ENCODE peak calls at places on chromosomes 13 and 19, in five cellular contexts. One of them, this sample, is unnamed.

GRCh38 chr13:62643007-62643483 is 1227.4 kb upstream of the PCDH20 start:
- DNase-seq in adrenal gland: no peak
- DNase-seq in GM06990: no peak
- DNase-seq in fibroblast of mammary gland: peak
- DNase-seq in heart right ventricle: no peak
- DNase-seq in this sample: no peak

GRCh38 chr13:27825153-27825552 is 32.9 kb downstream of the GSX1 start:
- DNase-seq in adrenal gland: no peak
- DNase-seq in GM06990: no peak
- DNase-seq in fibroblast of mammary gland: no peak
- DNase-seq in heart right ventricle: no peak
- DNase-seq in this sample: no peak

GRCh38 chr13:34129422-34129821 is 311.5 kb downstream of the RFC3 start:
- DNase-seq in adrenal gland: no peak
- DNase-seq in GM06990: no peak
- DNase-seq in fibroblast of mammary gland: no peak
- DNase-seq in heart right ventricle: no peak
- DNase-seq in this sample: no peak

GRCh38 chr13:99930925-99931324 is 40.6 kb downstream of the ZIC5 start:
- DNase-seq in adrenal gland: no peak
- DNase-seq in GM06990: no peak
- DNase-seq in fibroblast of mammary gland: no peak
- DNase-seq in heart right ventricle: no peak
- DNase-seq in this sample: no peak

GRCh38 chr19:18768997-18769891 is 21.9 kb downstream of the COMP start:
- DNase-seq in adrenal gland: peak
- DNase-seq in GM06990: no peak
- DNase-seq in fibroblast of mammary gland: no peak
- DNase-seq in heart right ventricle: no peak
- DNase-seq in this sample: no peak

GRCh38 chr13:93547886-93548285 is 321.3 kb downstream of the GPC6 start:
- DNase-seq in adrenal gland: no peak
- DNase-seq in GM06990: no peak
- DNase-seq in fibroblast of mammary gland: peak
- DNase-seq in heart right ventricle: no peak
- DNase-seq in this sample: no peak

GRCh38 chr19:6589711-6590457 is 1.1 kb downstream of the CD70 start:
- DNase-seq in adrenal gland: no peak
- DNase-seq in GM06990: no peak
- DNase-seq in fibroblast of mammary gland: no peak
- DNase-seq in heart right ventricle: no peak
- DNase-seq in this sample: no peak

GRCh38 chr19:15556634-15557181 is 48.4 kb downstream of the CYP4F22 start:
- DNase-seq in adrenal gland: no peak
- DNase-seq in GM06990: no peak
- DNase-seq in fibroblast of mammary gland: no peak
- DNase-seq in heart right ventricle: no peak
- DNase-seq in this sample: no peak

GRCh38 chr19:4016486-4016885 is 8.9 kb downstream of the PIAS4 start:
- DNase-seq in adrenal gland: no peak
- DNase-seq in GM06990: no peak
- DNase-seq in fibroblast of mammary gland: no peak
- DNase-seq in heart right ventricle: no peak
- DNase-seq in this sample: no peak

GRCh38 chr13:28438598-28439334 is 56.2 kb downstream of the FLT1 start:
- DNase-seq in adrenal gland: no peak
- DNase-seq in GM06990: no peak
- DNase-seq in fibroblast of mammary gland: no peak
- DNase-seq in heart right ventricle: no peak
- DNase-seq in this sample: no peak

GRCh38 chr19:9847087-9847671 is 12.1 kb downstream of the PIN1 start:
- DNase-seq in adrenal gland: peak
- DNase-seq in GM06990: no peak
- DNase-seq in fibroblast of mammary gland: peak
- DNase-seq in heart right ventricle: no peak
- DNase-seq in this sample: no peak

GRCh38 chr19:49809155-49809986 is 3.7 kb downstream of the FUZ start:
- DNase-seq in adrenal gland: peak
- DNase-seq in GM06990: no peak
- DNase-seq in fibroblast of mammary gland: no peak
- DNase-seq in heart right ventricle: peak
- DNase-seq in this sample: peak

GRCh38 chr19:10544242-10544752 is 593 bp downstream of the ATG4D start:
- DNase-seq in adrenal gland: peak
- DNase-seq in GM06990: no peak
- DNase-seq in fibroblast of mammary gland: no peak
- DNase-seq in heart right ventricle: peak
- DNase-seq in this sample: peak

GRCh38 chr13:107585466-107585865 is 629.9 kb downstream of the LIG4 start:
- DNase-seq in adrenal gland: no peak
- DNase-seq in GM06990: no peak
- DNase-seq in fibroblast of mammary gland: no peak
- DNase-seq in heart right ventricle: no peak
- DNase-seq in this sample: no peak

GRCh38 chr19:48646192-48646911 is 365 bp upstream of the CA11 start:
- DNase-seq in adrenal gland: peak
- DNase-seq in GM06990: peak
- DNase-seq in fibroblast of mammary gland: peak
- DNase-seq in heart right ventricle: peak
- DNase-seq in this sample: peak

GRCh38 chr19:55283548-55284393 is at the start of gene BRSK1:
- DNase-seq in adrenal gland: peak
- DNase-seq in GM06990: no peak
- DNase-seq in fibroblast of mammary gland: peak
- DNase-seq in heart right ventricle: peak
- DNase-seq in this sample: peak

GRCh38 chr13:26498524-26499208 is 58.8 kb upstream of the WASF3 start:
- DNase-seq in adrenal gland: no peak
- DNase-seq in GM06990: no peak
- DNase-seq in fibroblast of mammary gland: peak
- DNase-seq in heart right ventricle: no peak
- DNase-seq in this sample: no peak

GRCh38 chr13:20303636-20304035 is 71.5 kb upstream of the GJB6 start:
- DNase-seq in adrenal gland: no peak
- DNase-seq in GM06990: no peak
- DNase-seq in fibroblast of mammary gland: no peak
- DNase-seq in heart right ventricle: no peak
- DNase-seq in this sample: no peak

GRCh38 chr13:96816874-96817273 is 177.4 kb downstream of the OXGR1 start:
- DNase-seq in adrenal gland: no peak
- DNase-seq in GM06990: no peak
- DNase-seq in fibroblast of mammary gland: no peak
- DNase-seq in heart right ventricle: no peak
- DNase-seq in this sample: no peak

GRCh38 chr13:110233181-110233641 is 73.7 kb downstream of the COL4A1 start:
- DNase-seq in adrenal gland: no peak
- DNase-seq in GM06990: no peak
- DNase-seq in fibroblast of mammary gland: peak
- DNase-seq in heart right ventricle: peak
- DNase-seq in this sample: no peak

GRCh38 chr19:12669272-12670158 is 2.9 kb downstream of the WDR83 start:
- DNase-seq in adrenal gland: peak
- DNase-seq in GM06990: peak
- DNase-seq in fibroblast of mammary gland: peak
- DNase-seq in heart right ventricle: peak
- DNase-seq in this sample: peak

GRCh38 chr13:101467415-101467814 is 14.9 kb downstream of the ITGBL1 start:
- DNase-seq in adrenal gland: no peak
- DNase-seq in GM06990: no peak
- DNase-seq in fibroblast of mammary gland: no peak
- DNase-seq in heart right ventricle: no peak
- DNase-seq in this sample: no peak

GRCh38 chr19:58227964-58228583 is 640 bp upstream of the ZNF544 start:
- DNase-seq in adrenal gland: no peak
- DNase-seq in GM06990: no peak
- DNase-seq in fibroblast of mammary gland: peak
- DNase-seq in heart right ventricle: no peak
- DNase-seq in this sample: no peak

GRCh38 chr13:49082653-49083536 is 107.2 kb downstream of the FNDC3A start:
- DNase-seq in adrenal gland: no peak
- DNase-seq in GM06990: peak
- DNase-seq in fibroblast of mammary gland: peak
- DNase-seq in heart right ventricle: no peak
- DNase-seq in this sample: no peak

DNA sequence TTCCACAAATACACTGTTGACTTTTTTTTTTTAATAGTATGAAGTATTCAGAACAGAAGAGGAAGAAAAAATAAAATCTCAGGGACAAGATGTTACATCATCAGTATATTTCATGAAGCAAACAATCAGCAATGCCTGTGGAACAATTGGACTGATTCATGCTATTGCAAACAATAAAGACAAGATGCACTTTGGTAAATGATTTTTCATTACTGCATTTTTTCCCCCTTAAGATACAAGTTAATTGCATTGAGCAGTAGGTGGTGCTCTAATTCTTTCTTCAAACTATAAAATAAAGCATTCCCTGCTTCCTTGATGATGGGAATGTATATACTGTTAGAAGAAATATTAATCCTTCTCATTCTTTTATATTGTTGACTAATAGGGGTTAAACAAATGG is 17.1 kb downstream of the UCHL3 start:
- DNase-seq in adrenal gland: no peak
- DNase-seq in GM06990: no peak
- DNase-seq in fibroblast of mammary gland: peak
- DNase-seq in heart right ventricle: no peak
- DNase-seq in this sample: no peak
- TF ChIP-seq CTCF in adrenal gland: peak
- TF ChIP-seq CTCF in GM06990: peak
- TF ChIP-seq CTCF in fibroblast of mammary gland: peak
- TF ChIP-seq CTCF in heart right ventricle: peak
- TF ChIP-seq CTCF in this sample: peak

GRCh38 chr13:72567566-72567965 is 159.9 kb downstream of the MZT1 start:
- DNase-seq in adrenal gland: no peak
- DNase-seq in GM06990: no peak
- DNase-seq in fibroblast of mammary gland: no peak
- DNase-seq in heart right ventricle: no peak
- DNase-seq in this sample: no peak
- TF ChIP-seq CTCF in adrenal gland: no peak
- TF ChIP-seq CTCF in GM06990: no peak
- TF ChIP-seq CTCF in fibroblast of mammary gland: no peak
- TF ChIP-seq CTCF in heart right ventricle: no peak
- TF ChIP-seq CTCF in this sample: peak

DNA sequence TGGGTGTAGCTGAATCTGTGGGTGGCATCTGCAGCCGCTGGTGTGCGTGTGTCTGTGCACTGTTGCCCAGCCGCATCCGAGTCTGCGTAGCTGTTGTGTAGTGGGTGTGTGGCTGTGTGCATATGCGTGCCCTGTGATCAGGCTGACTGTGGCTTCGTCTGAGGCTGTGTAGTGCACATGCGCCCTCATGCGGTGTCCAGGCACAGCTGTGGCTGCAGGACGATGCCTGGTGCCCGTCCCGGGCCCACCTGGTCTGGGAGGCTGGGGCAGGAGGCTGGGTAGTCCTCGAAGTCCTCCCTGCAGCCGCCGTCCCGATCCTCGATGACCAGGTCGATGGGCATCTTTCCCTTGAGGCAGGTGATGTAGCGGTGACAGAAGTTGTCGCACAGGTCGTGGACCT is 4.9 kb downstream of the MEIS3 start:
- DNase-seq in adrenal gland: no peak
- DNase-seq in GM06990: no peak
- DNase-seq in fibroblast of mammary gland: no peak
- DNase-seq in heart right ventricle: no peak
- DNase-seq in this sample: no peak
- TF ChIP-seq CTCF in adrenal gland: peak
- TF ChIP-seq CTCF in GM06990: peak
- TF ChIP-seq CTCF in fibroblast of mammary gland: no peak
- TF ChIP-seq CTCF in heart right ventricle: no peak
- TF ChIP-seq CTCF in this sample: no peak

GRCh38 chr13:77918391-77919261 is at the start of gene EDNRB:
- DNase-seq in adrenal gland: peak
- DNase-seq in GM06990: no peak
- DNase-seq in fibroblast of mammary gland: peak
- DNase-seq in heart right ventricle: peak
- DNase-seq in this sample: no peak
- TF ChIP-seq CTCF in adrenal gland: no peak
- TF ChIP-seq CTCF in GM06990: peak
- TF ChIP-seq CTCF in fibroblast of mammary gland: peak
- TF ChIP-seq CTCF in heart right ventricle: peak
- TF ChIP-seq CTCF in this sample: no peak